ENCODE peak calls at places on chromosome 11, in four cellular contexts. Q, K, M and U are unnamed samples.

GRCh38 chr11:125627236-125627910 is 2.4 kb downstream of the CHEK1 start:
- DNase-seq in Q (no peak), K (no peak), M (no peak), U (no peak)

GRCh38 chr11:126194121-126194543 is 17.3 kb downstream of the RPUSD4 start:
- DNase-seq in Q (no peak), K (peak; percentile 42), M (no peak), U (no peak)

GRCh38 chr11:112223754-112224532 is 2.3 kb upstream of the PTS start:
- DNase-seq in Q (no peak), K (no peak), M (no peak), U (no peak)

GRCh38 chr11:126297004-126297403 is 6.9 kb upstream of the DCPS start:
- DNase-seq in Q (no peak), K (no peak), M (no peak), U (no peak)

GRCh38 chr11:623999-624704 is 603 bp downstream of the CDHR5 start:
- DNase-seq in Q (no peak), K (no peak), M (no peak), U (no peak)

GRCh38 chr11:36775157-36775556 is 177.1 kb upstream of the RAG2 start:
- DNase-seq in Q (no peak), K (no peak), M (no peak), U (no peak)

GRCh38 chr11:95074806-95075563 is 8.3 kb downstream of the SRSF8 start:
- DNase-seq in Q (no peak), K (peak; percentile 72), M (no peak), U (peak; percentile 76)

GRCh38 chr11:18749681-18750319 is 23.8 kb upstream of the IGSF22 start:
- DNase-seq in Q (peak; percentile 54), K (no peak), M (no peak), U (peak; percentile 34)

GRCh38 chr11:65047581-65048422 is 6.8 kb downstream of the SAC3D1 start:
- DNase-seq in Q (no peak), K (no peak), M (peak; percentile 19), U (no peak)

GRCh38 chr11:101254037-101254436 is 124.4 kb upstream of the PGR start:
- DNase-seq in Q (no peak), K (no peak), M (no peak), U (no peak)

GRCh38 chr11:121417607-121418006 is 34.5 kb upstream of the SORL1 start:
- DNase-seq in Q (no peak), K (no peak), M (no peak), U (no peak)

GRCh38 chr11:11157201-11157600 is 195.8 kb downstream of the CSNK2A3 start:
- DNase-seq in Q (no peak), K (no peak), M (no peak), U (no peak)

GRCh38 chr11:10746871-10747270 is 4.2 kb upstream of the CTR9 start:
- DNase-seq in Q (no peak), K (no peak), M (no peak), U (no peak)

GRCh38 chr11:87028688-87029087 is 9.0 kb upstream of the TMEM135 start:
- DNase-seq in Q (no peak), K (no peak), M (no peak), U (no peak)

GRCh38 chr11:26953770-26954392 is 40.0 kb upstream of the FIBIN start:
- DNase-seq in Q (no peak), K (no peak), M (no peak), U (no peak)

GRCh38 chr11:4551346-4551979 is 6.5 kb downstream of the OR52M1 start:
- DNase-seq in Q (no peak), K (no peak), M (no peak), U (no peak)

GRCh38 chr11:45702511-45702910 is 37.1 kb upstream of the CHST1 start:
- DNase-seq in Q (no peak), K (no peak), M (no peak), U (no peak)

GRCh38 chr11:134392953-134393615 is 19.0 kb downstream of the B3GAT1 start:
- DNase-seq in Q (no peak), K (no peak), M (no peak), U (no peak)

GRCh38 chr11:17076517-17077239 is 789 bp downstream of the RPS13 start:
- DNase-seq in Q (no peak), K (peak; percentile 22), M (no peak), U (no peak)

GRCh38 chr11:78187366-78188011 is 937 bp downstream of the KCTD21 start:
- DNase-seq in Q (no peak), K (no peak), M (no peak), U (no peak)

GRCh38 chr11:62889484-62890437 is 9.1 kb downstream of the SLC3A2 start:
- DNase-seq in Q (no peak), K (no peak), M (no peak), U (no peak)

GRCh38 chr11:2185324-2186085 is 13.9 kb upstream of the TH start:
- DNase-seq in Q (no peak), K (no peak), M (no peak), U (no peak)

GRCh38 chr11:115745041-115745440 is 240.8 kb upstream of the CADM1 start:
- DNase-seq in Q (no peak), K (no peak), M (no peak), U (no peak)

GRCh38 chr11:77115181-77115611 is 12.6 kb downstream of the OMP start:
- DNase-seq in Q (no peak), K (no peak), M (no peak), U (no peak)

GRCh38 chr11:86460461-86461404 is 86.0 kb downstream of the CCDC81 start:
- DNase-seq in Q (no peak), K (no peak), M (no peak), U (no peak)

GRCh38 chr11:102451693-102452460 is 688 bp downstream of the TMEM123 start:
- DNase-seq in Q (peak; percentile 49), K (peak; percentile 71), M (peak; percentile 46), U (peak; percentile 17)

GRCh38 chr11:27770576-27770975 is 70.3 kb upstream of the BDNF start:
- DNase-seq in Q (no peak), K (no peak), M (no peak), U (no peak)

GRCh38 chr11:121482231-121483129 is 29.7 kb upstream of the SORL1-AS1 start:
- DNase-seq in Q (no peak), K (peak; percentile 23), M (no peak), U (no peak)

GRCh38 chr11:64624869-64625481 is 34.0 kb downstream of the SLC22A12 start:
- DNase-seq in Q (no peak), K (peak; percentile 30), M (no peak), U (no peak)

GRCh38 chr11:127651888-127652221 is 651.3 kb upstream of the KIRREL3 start:
- DNase-seq in Q (no peak), K (no peak), M (no peak), U (no peak)

GRCh38 chr11:22666700-22667439 is 459 bp downstream of the GAS2 start:
- DNase-seq in Q (no peak), K (peak; percentile 79), M (no peak), U (peak; percentile 44)

GRCh38 chr11:22670803-22671202 is 4.4 kb downstream of the GAS2 start:
- DNase-seq in Q (no peak), K (no peak), M (no peak), U (no peak)

GRCh38 chr11:22668005-22668796 is 1.8 kb downstream of the GAS2 start:
- DNase-seq in Q (no peak), K (no peak), M (no peak), U (no peak)

GRCh38 chr11:22671751-22672150 is 5.3 kb downstream of the GAS2 start:
- DNase-seq in Q (no peak), K (peak; percentile 43), M (no peak), U (no peak)

DNA sequence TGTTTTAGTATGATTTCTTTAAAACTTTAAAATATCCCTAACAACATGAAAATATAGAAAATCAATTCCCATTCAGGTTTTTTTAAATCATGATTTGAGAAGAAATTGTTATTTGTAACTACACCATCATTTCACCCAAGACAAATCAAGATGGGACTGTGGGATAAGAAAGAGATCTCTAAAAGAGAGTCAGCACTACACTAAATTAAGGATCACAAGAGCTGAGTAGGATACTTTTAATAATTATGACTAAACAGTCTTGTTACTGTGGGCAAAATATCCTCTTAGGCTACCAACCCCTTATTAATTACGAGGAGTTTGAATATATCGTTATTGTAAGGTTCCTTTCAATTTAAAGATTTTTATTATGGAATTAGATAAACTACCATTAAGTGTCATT is 3.0 kb downstream of the GAS2 start:
- DNase-seq in Q (no peak), K (no peak), M (no peak), U (no peak)
- TF ChIP-seq POLR2A in Q (no peak), K (no peak), M (no peak), U (no peak)

GRCh38 chr11:58531865-58532341 is 24.0 kb upstream of the OR5B21 start:
- DNase-seq in Q (no peak), K (no peak), M (no peak), U (no peak)
- TF ChIP-seq POLR2A in Q (no peak), K (no peak), M (no peak), U (no peak)

GRCh38 chr11:69178819-69179482 is 23.2 kb downstream of the SMIM38 start:
- DNase-seq in Q (no peak), K (peak; percentile 65), M (no peak), U (peak; percentile 20)
- TF ChIP-seq POLR2A in Q (no peak), K (no peak), M (no peak), U (no peak)

DNA sequence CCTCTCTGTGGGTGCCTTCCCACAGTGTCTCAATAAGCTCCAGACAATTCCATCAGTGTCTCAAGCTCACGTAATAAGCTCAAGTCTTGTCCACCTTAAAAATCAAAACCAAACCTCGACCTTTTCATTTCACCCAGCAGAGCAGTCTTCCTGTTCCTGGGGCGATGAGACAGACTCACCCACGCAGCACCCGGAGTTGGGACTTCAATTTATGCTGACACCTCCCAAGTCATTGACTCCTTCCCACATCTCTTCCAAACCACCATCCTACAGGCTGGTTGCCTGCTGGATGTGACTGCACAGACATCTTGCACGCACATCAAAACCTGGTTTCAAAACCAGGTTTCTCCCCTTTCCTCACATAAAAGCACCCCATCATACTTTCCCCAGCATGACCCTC is 45.0 kb upstream of the FBXO3 start:
- DNase-seq in Q (no peak), K (no peak), M (no peak), U (no peak)
- TF ChIP-seq POLR2A in Q (no peak), K (no peak), M (no peak), U (no peak)

GRCh38 chr11:35215945-35216344 is 77.0 kb downstream of the CD44 start:
- DNase-seq in Q (no peak), K (no peak), M (no peak), U (no peak)
- TF ChIP-seq POLR2A in Q (no peak), K (no peak), M (no peak), U (no peak)

GRCh38 chr11:67482736-67483497 is at the start of gene AIP:
- DNase-seq in Q (peak; percentile 98), K (peak; percentile 99), M (peak; percentile 95), U (peak; percentile 96)
- TF ChIP-seq POLR2A in Q (peak; percentile 6), K (no peak), M (peak; percentile 75), U (peak; percentile 53)